ENCODE peak calls at places on chromosomes 11 and 22, in five cellular contexts. K is bronchial epithelial cell, L is AG04450, V is fibroblast of villous mesenchyme, R is keratinocyte. T is an unnamed sample.

GRCh38 chr11:441043-441417 is 781 bp downstream of the ANO9 start:
- DNase-seq in K (no peak), L (no peak), V (no peak), R (no peak), T (no peak)

GRCh38 chr11:44894217-44894617 is 56.5 kb downstream of the TP53I11 start:
- DNase-seq in K (peak; percentile 30), L (peak; percentile 53), V (peak; percentile 70), R (no peak), T (peak; percentile 60)

GRCh38 chr11:20032577-20033265 is 127.6 kb downstream of the DBX1 start:
- DNase-seq in K (peak; percentile 85), L (no peak), V (no peak), R (no peak), T (no peak)

GRCh38 chr22:23237201-23237798 is 57.0 kb downstream of the BCR start:
- DNase-seq in K (no peak), L (peak; percentile 41), V (peak; percentile 50), R (no peak), T (no peak)

GRCh38 chr11:82776377-82776776 is 42.7 kb upstream of the FAM181B start:
- DNase-seq in K (no peak), L (no peak), V (no peak), R (no peak), T (peak; percentile 2)

GRCh38 chr11:131744847-131745246 is 374.4 kb downstream of the NTM start:
- DNase-seq in K (peak; percentile 27), L (peak; percentile 75), V (peak; percentile 34), R (no peak), T (peak; percentile 35)

GRCh38 chr11:90722552-90723190 is 499.8 kb upstream of the CHORDC1 start:
- DNase-seq in K (peak; percentile 72), L (no peak), V (no peak), R (no peak), T (no peak)

GRCh38 chr22:38706885-38707180 is 1.1 kb downstream of the GTPBP1 start:
- DNase-seq in K (peak; percentile 47), L (no peak), V (peak; percentile 43), R (no peak), T (peak; percentile 15)

GRCh38 chr22:48737461-48738203 is 1090.0 kb downstream of the BRD1 start:
- DNase-seq in K (no peak), L (no peak), V (no peak), R (no peak), T (no peak)

GRCh38 chr11:48054994-48055291 is 74.6 kb downstream of the PTPRJ start:
- DNase-seq in K (no peak), L (no peak), V (no peak), R (no peak), T (no peak)

GRCh38 chr11:32571039-32571438 is 12.6 kb upstream of the EIF3M start:
- DNase-seq in K (no peak), L (no peak), V (no peak), R (no peak), T (no peak)

GRCh38 chr11:131300304-131300703 is 70.1 kb upstream of the NTM start:
- DNase-seq in K (no peak), L (no peak), V (no peak), R (no peak), T (no peak)

GRCh38 chr11:78208257-78209165 is 19.8 kb downstream of the USP35 start:
- DNase-seq in K (no peak), L (no peak), V (peak; percentile 6), R (no peak), T (peak; percentile 22)

GRCh38 chr11:96755209-96755608 is 365.4 kb downstream of the JRKL start:
- DNase-seq in K (no peak), L (no peak), V (no peak), R (no peak), T (no peak)

GRCh38 chr11:72899238-72899637 is 85.0 kb downstream of the ATG16L2 start:
- DNase-seq in K (peak; percentile 37), L (no peak), V (no peak), R (no peak), T (no peak)

GRCh38 chr11:6900327-6900999 is 8.2 kb upstream of the OR2D2 start:
- DNase-seq in K (peak; percentile 40), L (no peak), V (no peak), R (peak; percentile 4), T (peak; percentile 5)

GRCh38 chr11:44536779-44537516 is 28.5 kb upstream of the CD82 start:
- DNase-seq in K (no peak), L (no peak), V (no peak), R (no peak), T (no peak)

GRCh38 chr22:37752189-37753061 is 55.3 kb upstream of the GCAT start:
- DNase-seq in K (peak; percentile 91), L (peak; percentile 47), V (peak; percentile 99), R (peak; percentile 96), T (peak; percentile 99)

GRCh38 chr22:46450931-46451660 is 86.3 kb downstream of the CELSR1 start:
- DNase-seq in K (peak; percentile 88), L (no peak), V (no peak), R (peak; percentile 55), T (no peak)

GRCh38 chr11:112477152-112477928 is 216.7 kb upstream of the PLET1 start:
- DNase-seq in K (peak; percentile 68), L (no peak), V (no peak), R (no peak), T (no peak)

GRCh38 chr11:47248664-47249377 is at the start of gene ACP2:
- DNase-seq in K (peak; percentile 74), L (peak; percentile 72), V (peak; percentile 90), R (no peak), T (peak; percentile 91)

GRCh38 chr22:28185130-28185529 is 266.1 kb upstream of the PITPNB start:
- DNase-seq in K (no peak), L (no peak), V (no peak), R (no peak), T (no peak)

GRCh38 chr11:28529046-28529445 is 420.9 kb downstream of the METTL15 start:
- DNase-seq in K (no peak), L (peak; percentile 30), V (peak; percentile 81), R (no peak), T (peak; percentile 27)

DNA sequence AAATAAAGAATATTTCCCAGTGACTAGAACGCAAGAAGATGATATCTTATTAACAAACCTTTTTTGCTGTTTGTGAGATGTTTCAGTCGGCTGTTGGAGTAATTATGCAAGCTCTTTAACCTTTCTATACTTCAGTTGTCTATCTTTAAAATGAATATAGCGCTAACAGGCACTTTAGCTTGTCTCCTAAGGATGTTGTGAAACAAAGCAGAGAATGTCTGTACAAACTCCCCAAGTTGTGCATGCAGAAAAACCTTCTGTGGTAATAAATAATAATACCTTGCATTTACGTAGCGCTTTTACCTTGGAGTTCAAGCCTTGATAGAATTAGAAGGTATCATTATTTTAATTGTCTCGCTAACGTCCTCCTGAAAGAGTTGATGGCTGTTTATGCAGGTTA is 1.9 kb upstream of the KDM2A start:
- DNase-seq in K (no peak), L (no peak), V (peak; percentile 13), R (no peak), T (no peak)
- H3K4me3 ChIP-seq in K (no peak overlapping the region), L (no peak overlapping the region), V (no peak overlapping the region), R (peak overlapping the region; percentile 27), T (no peak overlapping the region)

GRCh38 chr11:84398017-84398626 is 1112.0 kb upstream of the CCDC90B start:
- DNase-seq in K (peak; percentile 13), L (no peak), V (peak; percentile 0), R (no peak), T (peak; percentile 66)
- TF ChIP-seq CTCF in K (peak; percentile 25), L (peak; percentile 37), V (peak; percentile 12), R (peak; percentile 43), T (peak; percentile 47)

GRCh38 chr22:50061141-50061823 is 3.2 kb upstream of the TTLL8 start:
- DNase-seq in K (no peak), L (no peak), V (no peak), R (no peak), T (no peak)
- H3K4me3 ChIP-seq in K (no peak overlapping the region), L (no peak overlapping the region), V (no peak overlapping the region), R (no peak overlapping the region), T (no peak overlapping the region)

GRCh38 chr11:17386331-17387084 is 2.0 kb downstream of the KCNJ11 start:
- DNase-seq in K (no peak), L (no peak), V (peak; percentile 40), R (no peak), T (peak; percentile 61)
- TF ChIP-seq CTCF in K (peak; percentile 75), L (peak; percentile 64), V (peak; percentile 73), R (peak; percentile 84), T (peak; percentile 88)

DNA sequence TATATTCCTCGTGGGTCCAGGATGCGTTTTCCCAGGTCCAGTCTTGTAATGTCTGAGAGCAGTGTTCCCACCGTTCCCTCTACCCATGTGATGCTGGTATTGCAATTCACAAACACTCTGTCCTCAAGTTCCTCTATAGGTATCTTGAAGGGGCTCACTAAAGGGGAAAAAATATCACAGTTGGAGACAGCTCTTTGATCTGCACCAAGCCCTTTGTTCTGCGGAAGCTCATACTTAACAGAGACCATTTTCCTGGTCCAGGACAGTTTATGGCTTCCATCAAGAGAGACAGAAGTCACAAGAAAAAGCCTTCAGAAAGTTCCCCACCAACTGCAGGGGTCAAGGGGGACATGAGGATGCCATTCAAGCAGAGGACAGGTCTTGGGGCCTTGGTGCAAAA is 2.1 kb downstream of the CD3D start:
- DNase-seq in K (no peak), L (no peak), V (no peak), R (no peak), T (no peak)
- H3K4me3 ChIP-seq in K (no peak overlapping the region), L (no peak overlapping the region), V (no peak overlapping the region), R (no peak overlapping the region), T (no peak overlapping the region)

DNA sequence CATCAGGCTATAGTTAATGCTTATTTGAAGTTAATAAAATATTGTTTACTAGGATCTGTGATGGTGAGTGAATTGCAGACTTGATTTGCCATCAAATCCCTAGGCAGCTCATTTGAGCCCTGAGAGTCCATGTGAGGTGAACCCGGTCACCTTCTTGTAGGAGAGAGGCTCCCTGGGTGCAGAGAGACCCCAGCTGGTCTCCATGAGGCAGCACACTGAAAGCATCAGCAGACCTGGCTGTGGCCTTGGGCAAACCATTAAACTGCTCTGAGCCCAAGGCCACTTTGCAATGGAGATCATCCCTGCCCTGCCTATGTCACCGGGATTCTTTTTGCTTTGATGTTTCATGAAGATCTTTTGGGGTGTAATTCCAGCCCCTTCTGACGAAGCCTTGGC is 125.2 kb downstream of the MICAL2 start:
- DNase-seq in K (no peak), L (no peak), V (peak; percentile 48), R (no peak), T (peak; percentile 40)
- TF ChIP-seq CTCF in K (no peak), L (no peak), V (peak; percentile 25), R (peak; percentile 27), T (no peak)

DNA sequence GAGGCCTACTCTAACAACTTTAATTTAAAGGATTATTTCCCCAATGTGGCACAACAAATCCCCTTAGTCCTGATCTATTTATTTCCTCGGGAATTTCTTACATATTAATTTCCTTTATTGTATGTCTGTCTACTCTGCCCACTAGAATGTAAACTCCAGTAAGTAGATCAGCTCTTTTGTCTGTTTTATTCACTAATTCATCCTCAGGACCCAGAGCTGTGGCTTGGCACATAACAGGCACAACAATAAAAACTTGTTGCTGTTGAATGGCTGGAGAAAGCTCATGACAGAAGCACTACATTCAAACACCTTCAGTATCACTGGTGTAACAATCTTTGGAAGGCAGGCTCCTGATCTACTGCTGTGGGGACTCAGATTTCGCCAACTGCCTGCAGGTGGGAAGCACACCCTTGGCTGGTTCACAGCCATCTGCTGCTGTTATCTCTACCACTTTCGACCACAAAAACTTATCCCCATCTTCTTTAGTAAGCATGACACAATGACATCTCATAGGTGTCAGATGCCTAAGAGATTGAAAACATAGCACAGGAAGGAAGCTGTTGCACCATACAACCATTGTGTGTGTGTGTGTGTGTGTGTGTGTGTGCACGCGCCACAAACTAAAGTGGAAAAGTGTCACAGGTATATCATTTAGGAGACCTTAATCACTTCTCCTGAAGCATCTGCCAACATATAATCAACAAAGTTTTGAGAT is 11.9 kb downstream of the HIRA start:
- DNase-seq in K (no peak), L (no peak), V (peak; percentile 17), R (no peak), T (peak; percentile 13)
- H3K4me3 ChIP-seq in K (no peak overlapping the region), L (no peak overlapping the region), V (no peak overlapping the region), R (no peak overlapping the region), T (no peak overlapping the region)

GRCh38 chr11:101848262-101848661 is 66.5 kb upstream of the CEP126 start:
- DNase-seq in K (peak; percentile 34), L (no peak), V (peak; percentile 44), R (no peak), T (peak; percentile 65)
- TF ChIP-seq CTCF in K (no peak), L (peak; percentile 32), V (peak; percentile 19), R (no peak), T (peak; percentile 14)